ENCODE peak calls at places on chromosomes 16 and 17, in six cellular contexts. S is MM.1S, D is A549, M is heart right ventricle, U is mesendoderm, J is neural progenitor cell. G is an unnamed sample.

GRCh38 chr16:22786691-22787090 is 27.3 kb upstream of the HS3ST2 start:
- DNase-seq in S (no peak), D (no peak), M (no peak), U (no peak), J (no peak), G (no peak)

GRCh38 chr17:81483085-81483861 is 29.3 kb downstream of the ACTG1 start:
- DNase-seq in S (no peak), D (no peak), M (peak; percentile 80), U (no peak), J (peak; percentile 58), G (no peak)

GRCh38 chr17:61532818-61533217 is 58.2 kb downstream of the NACA2 start:
- DNase-seq in S (no peak), D (no peak), M (no peak), U (no peak), J (no peak), G (no peak)

GRCh38 chr16:24463196-24463945 is 76.0 kb upstream of the RBBP6 start:
- DNase-seq in S (no peak), D (no peak), M (no peak), U (peak; percentile 79), J (peak; percentile 36), G (no peak)

GRCh38 chr16:84950906-84951305 is 60.4 kb downstream of the ZDHHC7 start:
- DNase-seq in S (peak; percentile 10), D (peak; percentile 51), M (no peak), U (peak; percentile 62), J (no peak), G (no peak)

GRCh38 chr16:59737274-59737673 is 1003.2 kb upstream of the GOT2 start:
- DNase-seq in S (no peak), D (no peak), M (no peak), U (no peak), J (no peak), G (no peak)

GRCh38 chr16:46582313-46582712 is 38.9 kb downstream of the SHCBP1 start:
- DNase-seq in S (no peak), D (no peak), M (no peak), U (peak; percentile 86), J (no peak), G (no peak)

GRCh38 chr16:22216191-22216831 is 10.2 kb downstream of the EEF2K start:
- DNase-seq in S (no peak), D (no peak), M (no peak), U (no peak), J (no peak), G (no peak)

GRCh38 chr17:78248051-78248914 is 16.9 kb downstream of the TMEM235 start:
- DNase-seq in S (no peak), D (no peak), M (peak; percentile 45), U (no peak), J (no peak), G (peak; percentile 70)

GRCh38 chr17:64148699-64149098 is 18.8 kb upstream of the ERN1 start:
- DNase-seq in S (no peak), D (no peak), M (peak; percentile 45), U (peak; percentile 56), J (no peak), G (no peak)

DNA sequence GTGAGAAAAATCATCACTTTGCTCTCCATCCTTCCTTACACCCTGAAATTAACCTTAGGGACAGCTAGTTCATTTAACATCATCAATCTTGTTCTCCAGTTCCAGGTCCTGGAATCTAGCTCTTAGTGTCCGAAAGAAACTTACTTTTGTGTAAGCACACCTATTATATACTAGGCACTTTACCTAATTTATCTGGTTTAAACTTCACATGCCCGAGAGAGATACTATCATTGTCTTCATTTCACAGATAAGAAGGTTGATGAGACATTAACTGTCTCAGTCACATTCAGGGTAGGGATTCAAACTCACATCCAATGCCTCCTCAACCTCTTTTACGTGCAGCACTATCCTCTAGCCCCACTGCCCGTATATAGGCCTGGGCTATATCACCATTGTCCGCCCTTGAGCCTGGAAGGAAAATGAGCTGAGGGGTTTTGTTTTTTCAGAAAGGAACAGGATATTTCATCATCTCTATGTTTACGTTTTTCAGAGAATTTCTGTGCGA is 501 bp upstream of the AP2B1 start:
- DNase-seq in S (no peak), D (no peak), M (no peak), U (no peak), J (no peak), G (no peak)
- H3K4me1 ChIP-seq in S (peaks cover 12% of the 10 kb centered on the region), D (peaks cover 32% of the 10 kb centered on the region), M (peaks cover 35% of the 10 kb centered on the region), U (peaks cover 3% of the 10 kb centered on the region), J (peaks cover 13% of the 10 kb centered on the region), G (no peaks in the 10 kb centered on the region)

DNA sequence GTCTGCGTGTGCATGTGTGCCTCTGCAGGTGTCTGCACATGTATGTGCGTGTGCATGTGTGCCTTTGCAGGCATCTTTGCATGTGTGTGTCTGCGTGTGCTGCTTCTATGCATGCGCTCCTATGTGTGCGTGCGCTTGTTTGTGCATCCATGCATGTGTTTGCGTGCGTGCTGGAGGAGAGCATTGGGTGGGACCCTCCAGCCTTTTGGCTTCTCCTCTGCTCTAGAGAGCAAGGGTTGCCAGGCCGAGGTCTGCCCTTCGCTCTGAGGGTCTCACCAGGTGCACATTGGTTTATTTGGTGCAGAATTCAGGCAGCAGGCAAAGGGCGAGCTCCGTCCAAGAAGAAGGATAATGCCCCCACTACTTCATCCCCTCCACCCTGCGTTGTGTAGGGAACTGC is 1.1 kb upstream of the RAB40B start:
- DNase-seq in S (no peak), D (no peak), M (no peak), U (no peak), J (no peak), G (no peak)
- H3K4me3 ChIP-seq in S (peak overlapping the region; percentile 80), D (peak overlapping the region; percentile 60), M (peak overlapping the region; percentile 96), U (no peak overlapping the region), J (no peak overlapping the region), G (no peak overlapping the region)

GRCh38 chr17:45112559-45113423 is 19.5 kb downstream of the PLCD3 start:
- DNase-seq in S (no peak), D (no peak), M (no peak), U (no peak), J (no peak), G (no peak)
- H3K27ac ChIP-seq in S (no peak overlapping the region), D (no peak overlapping the region), M (peak overlapping the region; percentile 93), U (no peak overlapping the region), J (no peak overlapping the region), G (no peak overlapping the region)

GRCh38 chr17:17112628-17113200 is 70.5 kb downstream of the MPRIP start:
- DNase-seq in S (no peak), D (no peak), M (no peak), U (no peak), J (peak; percentile 20), G (no peak)

GRCh38 chr17:17116406-17116805 is 74.1 kb downstream of the MPRIP start:
- DNase-seq in S (no peak), D (no peak), M (no peak), U (no peak), J (no peak), G (no peak)

GRCh38 chr17:17115620-17116019 is 73.4 kb downstream of the MPRIP start:
- DNase-seq in S (no peak), D (no peak), M (no peak), U (no peak), J (no peak), G (no peak)

GRCh38 chr17:17111401-17112393 is 69.4 kb downstream of the MPRIP start:
- DNase-seq in S (no peak), D (no peak), M (no peak), U (no peak), J (no peak), G (no peak)

DNA sequence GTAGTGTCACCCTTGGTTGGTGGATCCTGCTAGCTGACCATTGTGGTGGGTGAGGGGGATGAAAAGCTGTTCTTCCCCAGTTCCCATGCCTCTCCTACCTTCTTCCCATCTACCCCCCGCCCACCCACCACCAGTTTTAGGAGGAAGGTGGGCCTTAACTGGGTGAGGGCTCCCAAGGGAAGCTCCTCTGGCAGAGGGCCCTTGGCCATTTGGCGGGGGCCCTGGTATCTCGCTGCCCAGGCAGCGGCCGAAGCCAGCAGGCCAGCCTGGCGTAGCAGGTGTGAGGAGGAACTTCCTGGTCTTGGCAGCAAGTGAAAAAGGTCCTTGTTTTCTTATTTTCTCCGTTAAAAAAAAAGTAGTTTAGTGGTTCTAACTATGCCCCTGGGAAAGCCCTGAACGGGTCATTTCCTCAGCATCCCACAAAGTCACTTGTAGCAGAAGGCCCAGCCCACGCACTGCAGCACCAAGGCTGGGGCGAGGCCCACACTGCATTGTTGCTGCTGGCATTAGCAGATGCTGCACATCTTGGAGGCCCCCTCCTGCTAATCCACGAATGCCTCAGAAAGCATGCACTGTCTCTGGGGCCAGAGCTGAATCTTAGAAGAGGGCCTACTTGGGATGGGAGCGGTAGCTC is 72.5 kb downstream of the MPRIP start:
- DNase-seq in S (no peak), D (no peak), M (no peak), U (no peak), J (no peak), G (no peak)
- H3K4me1 ChIP-seq in S (no peaks in the 10 kb centered on the region), D (peaks cover 87% of the 10 kb centered on the region), M (peaks cover 98% of the 10 kb centered on the region), U (no peaks in the 10 kb centered on the region), J (peaks cover 12% of the 10 kb centered on the region), G (peaks cover 8% of the 10 kb centered on the region)

DNA sequence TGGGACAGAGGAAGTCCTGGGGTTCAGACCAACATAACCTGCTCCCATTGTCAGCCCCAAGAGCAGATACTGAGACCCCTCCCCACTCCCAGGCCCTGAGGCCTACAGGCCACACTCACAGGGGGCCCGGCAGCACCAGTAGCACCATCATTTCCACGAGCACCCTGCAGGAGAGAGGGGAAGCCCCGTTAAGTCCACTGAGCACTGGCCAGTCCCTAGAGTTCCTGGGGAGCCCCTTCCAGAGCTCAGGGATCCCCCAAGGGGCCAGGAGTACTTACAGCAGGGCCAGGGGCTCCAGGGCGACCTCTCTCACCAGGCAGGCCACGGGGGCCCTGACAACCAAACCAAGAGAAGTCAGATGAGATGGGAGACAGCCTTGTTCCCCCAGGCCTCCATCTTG is 5.4 kb downstream of the COL1A1 start:
- DNase-seq in S (no peak), D (no peak), M (no peak), U (no peak), J (no peak), G (peak; percentile 41)
- H3K4me3 ChIP-seq in S (no peak overlapping the region), D (no peak overlapping the region), M (no peak overlapping the region), U (no peak overlapping the region), J (no peak overlapping the region), G (no peak overlapping the region)

G was measured in aorta.